ENCODE peak calls at places on chromosomes 3 and 15, in seven cellular contexts. V is heart right ventricle, S is kidney epithelial cell, G is cardiac muscle cell, F is natural killer cell, J is progenitor cell of endocrine pancreas, R is HepG2. Q is an unnamed sample.
A peak's percentile ranks its signal among the peaks of the same experiment; 100 is the strongest.

GRCh38 chr3:193783166-193783896 is 190.3 kb downstream of the OPA1 start:
- DNase-seq in V (no peak), S (no peak), G (peak; percentile 43), F (no peak), J (no peak), R (no peak), Q (no peak)

GRCh38 chr15:63708141-63708772 is 111.1 kb downstream of the FBXL22 start:
- DNase-seq in V (no peak), S (no peak), G (peak; percentile 70), F (no peak), J (no peak), R (no peak), Q (no peak)

GRCh38 chr3:65526656-65527055 is 512.1 kb downstream of the MAGI1 start:
- DNase-seq in V (no peak), S (peak; percentile 49), G (no peak), F (no peak), J (no peak), R (no peak), Q (no peak)

GRCh38 chr3:81451611-81452010 is 309.8 kb downstream of the GBE1 start:
- DNase-seq in V (no peak), S (peak; percentile 4), G (peak; percentile 72), F (no peak), J (no peak), R (no peak), Q (no peak)

GRCh38 chr15:89628791-89629715 is 26.2 kb downstream of the KIF7 start:
- DNase-seq in V (no peak), S (no peak), G (no peak), F (no peak), J (no peak), R (no peak), Q (no peak)

GRCh38 chr15:72173864-72174550 is 23.6 kb downstream of the GRAMD2A start:
- DNase-seq in V (no peak), S (no peak), G (no peak), F (no peak), J (no peak), R (no peak), Q (no peak)

GRCh38 chr15:57510647-57511046 is 81.1 kb upstream of the MYZAP start:
- DNase-seq in V (peak; percentile 76), S (no peak), G (peak; percentile 97), F (no peak), J (no peak), R (no peak), Q (peak; percentile 61)

GRCh38 chr3:153244961-153245360 is 82.9 kb downstream of the RAP2B start:
- DNase-seq in V (no peak), S (no peak), G (peak; percentile 45), F (no peak), J (no peak), R (no peak), Q (no peak)

GRCh38 chr3:119973276-119973675 is 121.0 kb downstream of the GSK3B start:
- DNase-seq in V (no peak), S (peak; percentile 2), G (no peak), F (no peak), J (no peak), R (no peak), Q (no peak)

GRCh38 chr15:78110096-78110495 is 17.7 kb downstream of the SH2D7 start:
- DNase-seq in V (no peak), S (no peak), G (no peak), F (no peak), J (no peak), R (no peak), Q (no peak)

DNA sequence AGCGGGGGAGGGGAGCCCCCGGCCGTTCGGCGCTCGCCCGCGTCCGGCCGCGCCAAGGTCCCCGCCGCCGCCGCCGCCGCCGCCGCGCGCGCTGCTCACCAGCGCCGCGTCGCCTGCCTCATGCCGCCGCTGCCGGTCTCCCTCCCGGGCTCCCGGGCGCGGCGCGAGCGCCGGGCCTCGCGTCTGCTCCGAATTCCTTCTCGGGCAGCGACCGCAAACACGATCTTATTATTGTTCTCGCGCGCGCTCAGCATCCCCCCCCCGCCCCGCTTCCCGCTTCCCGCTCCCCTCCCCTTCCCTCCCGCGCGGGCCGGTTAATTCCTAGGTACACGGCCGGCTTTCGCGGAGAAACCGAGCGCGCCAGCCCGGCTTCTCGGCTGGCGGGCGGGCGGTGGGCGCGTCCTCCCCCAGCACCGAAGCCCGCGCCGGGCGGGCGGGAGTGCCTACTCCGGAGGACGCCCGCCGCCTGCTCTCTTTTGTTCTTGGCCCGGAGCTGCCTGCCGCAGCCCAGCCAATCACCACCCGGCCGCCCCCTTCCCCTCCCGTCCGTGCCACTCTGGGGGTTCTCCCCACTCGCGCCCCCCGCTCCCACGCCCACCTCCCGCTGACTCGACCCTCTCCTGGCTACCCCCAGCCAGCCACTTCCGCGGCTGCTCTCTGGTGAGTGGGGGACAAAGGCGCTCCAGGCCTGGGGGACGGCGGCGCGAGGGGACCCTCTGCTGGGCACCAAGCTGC is at the start of gene HDGFL3:
- DNase-seq in V (peak; percentile 79), S (no peak), G (peak; percentile 72), F (peak; percentile 39), J (peak; percentile 49), R (no peak), Q (peak; percentile 68)
- TF ChIP-seq CTCF in V (no peak), S (peak; percentile 13), G (peak; percentile 8), F (no peak), J (peak; percentile 17), R (peak; percentile 23), Q (no peak)

DNA sequence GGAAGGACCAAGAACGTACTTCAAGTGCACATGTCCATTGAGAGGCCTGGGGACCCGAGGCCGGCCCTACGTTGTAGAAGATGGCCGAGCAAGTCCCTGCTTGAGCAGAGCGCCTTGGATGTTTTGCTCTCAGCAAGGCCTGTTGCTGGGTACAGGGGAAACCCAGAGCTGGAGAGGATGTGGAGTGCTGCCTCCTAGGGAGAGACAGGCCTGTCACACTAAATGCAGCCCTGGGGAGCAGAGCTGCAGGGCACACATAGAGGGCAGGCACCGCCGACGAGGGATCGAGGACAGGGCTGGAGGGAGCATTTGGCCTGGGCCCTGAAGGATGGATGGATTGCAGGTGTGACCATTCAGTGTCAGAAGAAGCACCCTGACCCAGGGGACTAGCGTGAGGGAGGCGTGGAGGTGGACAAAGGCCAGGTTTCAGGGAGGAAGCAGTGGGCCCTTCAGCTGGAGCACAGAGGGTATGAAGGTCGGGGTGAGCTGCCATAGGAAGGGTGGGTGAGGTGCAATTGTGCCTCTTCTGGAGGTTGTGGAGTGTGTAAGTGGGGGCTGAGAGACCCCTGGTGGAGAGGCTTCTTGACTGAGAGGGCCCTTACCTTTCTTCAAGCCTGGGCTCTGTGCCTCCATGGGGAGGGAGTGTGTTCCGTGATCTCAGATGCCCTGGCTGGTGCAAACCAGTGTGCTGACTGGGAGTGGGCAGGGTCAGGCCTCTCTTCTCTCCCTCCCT is 142.4 kb downstream of the CHDH start:
- DNase-seq in V (no peak), S (no peak), G (no peak), F (no peak), J (no peak), R (no peak), Q (no peak)
- TF ChIP-seq CTCF in V (no peak), S (no peak), G (no peak), F (no peak), J (no peak), R (no peak), Q (no peak)

GRCh38 chr15:79168922-79169322 is 78.3 kb upstream of the RASGRF1 start:
- DNase-seq in V (peak; percentile 42), S (peak; percentile 75), G (peak; percentile 52), F (no peak), J (peak; percentile 35), R (peak; percentile 74), Q (peak; percentile 15)
- TF ChIP-seq CTCF in V (peak; percentile 30), S (peak; percentile 49), G (no peak), F (no peak), J (peak; percentile 45), R (peak; percentile 45), Q (no peak)

DNA sequence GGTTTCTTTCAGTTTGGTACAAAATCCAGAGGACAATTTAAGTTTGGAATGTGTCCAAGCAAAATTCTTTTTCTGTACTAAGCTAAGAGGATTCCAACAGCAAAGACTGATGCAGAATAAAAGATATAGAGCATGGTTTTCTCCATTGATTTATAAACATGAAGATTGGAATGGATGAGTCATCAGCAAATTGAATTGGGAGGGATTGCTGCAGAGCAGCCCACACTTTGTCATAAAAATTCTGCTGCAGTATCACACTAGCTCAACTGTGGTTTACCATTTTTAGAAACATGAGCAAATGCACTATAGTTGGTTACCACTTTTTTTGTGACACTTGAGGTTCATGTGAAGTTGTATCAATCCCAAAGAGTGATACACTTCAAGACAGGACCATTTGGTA is 16.1 kb upstream of the LARP6 start:
- DNase-seq in V (no peak), S (no peak), G (peak; percentile 59), F (no peak), J (no peak), R (no peak), Q (no peak)
- TF ChIP-seq CTCF in V (no peak), S (no peak), G (no peak), F (no peak), J (no peak), R (no peak), Q (no peak)

Q was measured in endothelial cell.